ENCODE peak calls at places on chromosomes 6 and 20, in five cellular contexts. V, S, T, F and N are unnamed samples.

GRCh38 chr20:1892122-1892385 is 3.2 kb upstream of the SIRPA start:
- DNase-seq in F (no peak), T (no peak), V (no peak), S (no peak), N (no peak)

GRCh38 chr20:21516861-21517565 is 3.1 kb upstream of the NKX2-2 start:
- DNase-seq in F (no peak), S (no peak), V (no peak), T (no peak), N (no peak)

GRCh38 chr6:28269492-28269891 is 2.5 kb downstream of the ZSCAN26 start:
- DNase-seq in T (peak), F (peak), V (peak), S (no peak), N (no peak)

GRCh38 chr20:11216451-11217314 is 542.9 kb upstream of the JAG1 start:
- DNase-seq in T (peak), S (peak), F (no peak), V (peak), N (no peak)

GRCh38 chr6:135274561-135275293 is 93.6 kb downstream of the MYB start:
- DNase-seq in F (no peak), T (no peak), S (no peak), V (no peak), N (no peak)

GRCh38 chr6:30265166-30265565 is 52.0 kb upstream of the TRIM26 start:
- DNase-seq in V (no peak), F (no peak), S (no peak), T (no peak), N (no peak)

GRCh38 chr6:154591220-154591619 is 80.7 kb upstream of the CNKSR3 start:
- DNase-seq in V (no peak), S (no peak), F (no peak), T (no peak), N (no peak)

GRCh38 chr6:46865221-46865620 is 56.5 kb downstream of the ADGRF5 start:
- DNase-seq in T (no peak), F (no peak), S (no peak), V (no peak), N (no peak)

GRCh38 chr6:17971128-17972073 is 16.0 kb downstream of the KIF13A start:
- DNase-seq in T (peak), V (peak), S (no peak), F (no peak), N (no peak)

GRCh38 chr20:39716796-39717341 is 754.7 kb downstream of the DHX35 start:
- DNase-seq in T (no peak), F (no peak), V (no peak), S (no peak), N (no peak)

GRCh38 chr6:134589512-134589911 is 271.6 kb upstream of the SGK1 start:
- DNase-seq in F (peak), T (peak), V (peak), S (no peak), N (no peak)

GRCh38 chr6:87817226-87817625 is 115.2 kb upstream of the AKIRIN2 start:
- DNase-seq in S (no peak), V (no peak), F (no peak), T (no peak), N (no peak)

GRCh38 chr6:100134703-100135102 is 140.7 kb upstream of the MCHR2 start:
- DNase-seq in V (peak), S (no peak), T (no peak), F (no peak), N (no peak)

GRCh38 chr6:31578461-31579118 is 3.2 kb downstream of the TNF start:
- DNase-seq in F (no peak), V (no peak), T (no peak), S (no peak), N (no peak)

GRCh38 chr6:144285798-144286502 is 815 bp downstream of the UTRN start:
- DNase-seq in F (no peak), V (peak), S (peak), T (peak), N (no peak)

GRCh38 chr20:58719971-58720371 is 27.4 kb downstream of the NPEPL1 start:
- DNase-seq in V (no peak), S (no peak), T (no peak), F (no peak), N (no peak)

GRCh38 chr20:45993197-45993951 is 15.3 kb upstream of the MMP9 start:
- DNase-seq in T (no peak), S (peak), F (no peak), V (no peak), N (no peak)

GRCh38 chr6:90173262-90173926 is 123.2 kb downstream of the BACH2 start:
- DNase-seq in F (no peak), V (no peak), S (no peak), T (no peak), N (no peak)

GRCh38 chr6:158501638-158502592 is 58.0 kb upstream of the TMEM181 start:
- DNase-seq in T (no peak), F (no peak), S (no peak), V (no peak), N (no peak)

GRCh38 chr20:37526839-37527637 is 638 bp downstream of the BLCAP start:
- DNase-seq in V (peak), S (no peak), T (peak), F (no peak), N (no peak)

GRCh38 chr20:34190679-34191090 is 50.5 kb upstream of the ASIP start:
- DNase-seq in T (peak), S (peak), V (peak), F (peak), N (no peak)

GRCh38 chr6:93786474-93787330 is 367.3 kb upstream of the EPHA7 start:
- DNase-seq in F (no peak), V (no peak), S (no peak), T (no peak), N (no peak)

GRCh38 chr6:71035871-71036270 is 79.0 kb upstream of the B3GAT2 start:
- DNase-seq in S (no peak), V (peak), F (no peak), T (no peak), N (no peak)

GRCh38 chr6:147390909-147391536 is 117.5 kb upstream of the SAMD5 start:
- DNase-seq in V (peak), T (peak), F (no peak), S (peak), N (no peak)

GRCh38 chr20:50557549-50558134 is 47.5 kb downstream of the PTPN1 start:
- DNase-seq in T (no peak), F (no peak), S (no peak), V (no peak), N (no peak)

GRCh38 chr6:127103482-127103881 is 15.0 kb upstream of the RSPO3 start:
- DNase-seq in V (no peak), T (peak), S (no peak), F (no peak), N (no peak)

GRCh38 chr6:159852877-159853276 is 37.9 kb upstream of the MAS1 start:
- DNase-seq in T (peak), V (peak), S (no peak), F (no peak), N (no peak)

GRCh38 chr6:159722655-159723054 is 4.7 kb upstream of the WTAP start:
- DNase-seq in V (no peak), F (no peak), T (no peak), S (no peak), N (no peak)

GRCh38 chr6:45637611-45638257 is 260.0 kb upstream of the SUPT3H start:
- DNase-seq in S (no peak), V (no peak), F (no peak), T (no peak), N (no peak)

GRCh38 chr6:43799671-43800623 is 29.9 kb downstream of the VEGFA start:
- DNase-seq in F (no peak), T (no peak), V (no peak), S (no peak), N (no peak)

GRCh38 chr6:151285121-151285520 is 45.4 kb downstream of the AKAP12 start:
- DNase-seq in S (no peak), F (no peak), T (peak), V (peak), N (no peak)

GRCh38 chr6:74249658-74250057 is 553.7 kb downstream of the CD109 start:
- DNase-seq in T (peak), V (peak), F (peak), S (no peak), N (no peak)

DNA sequence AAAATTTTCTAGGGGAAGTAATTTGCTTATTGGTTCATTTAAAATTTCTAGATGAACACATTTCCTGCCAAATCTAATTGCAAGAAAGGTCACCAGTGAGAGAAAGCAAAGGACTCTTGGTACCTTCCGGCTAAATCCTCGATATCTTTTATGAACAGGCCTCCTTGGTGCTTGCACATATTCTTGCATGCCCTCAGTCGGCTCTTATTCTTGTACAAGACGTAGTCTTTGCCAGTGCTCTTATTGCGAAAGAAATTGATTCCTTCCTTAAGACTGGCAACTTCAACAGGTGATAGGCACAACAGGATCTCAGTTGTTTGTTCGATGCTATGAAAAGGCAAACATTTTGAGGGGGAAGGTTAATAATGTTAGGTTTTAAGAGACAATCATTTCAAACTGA is 141.7 kb upstream of the CARMIL1 start:
- DNase-seq in F (no peak), S (no peak), V (no peak), T (no peak), N (peak)
- H3K4me3 ChIP-seq in F (peak), S (no peak), V (peak), T (peak), N (peak)

GRCh38 chr6:53679446-53679933 is 13.9 kb upstream of the KLHL31 start:
- DNase-seq in F (no peak), V (peak), S (peak), T (peak), N (no peak)
- TF ChIP-seq CTCF in F (peak), V (peak), S (peak), T (peak), N (peak)

DNA sequence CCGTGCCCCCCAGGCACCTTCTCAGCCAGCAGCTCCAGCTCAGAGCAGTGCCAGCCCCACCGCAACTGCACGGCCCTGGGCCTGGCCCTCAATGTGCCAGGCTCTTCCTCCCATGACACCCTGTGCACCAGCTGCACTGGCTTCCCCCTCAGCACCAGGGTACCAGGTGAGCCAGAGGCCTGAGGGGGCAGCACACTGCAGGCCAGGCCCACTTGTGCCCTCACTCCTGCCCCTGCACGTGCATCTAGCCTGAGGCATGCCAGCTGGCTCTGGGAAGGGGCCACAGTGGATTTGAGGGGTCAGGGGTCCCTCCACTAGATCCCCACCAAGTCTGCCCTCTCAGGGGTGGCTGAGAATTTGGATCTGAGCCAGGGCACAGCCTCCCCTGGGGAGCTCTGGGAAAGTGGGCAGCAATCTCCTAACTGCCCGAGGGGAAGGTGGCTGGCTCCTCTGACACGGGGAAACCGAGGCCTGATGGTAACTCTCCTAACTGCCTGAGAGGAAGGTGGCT is 960 bp downstream of the TNFRSF6B start:
- DNase-seq in S (no peak), V (no peak), T (no peak), F (no peak), N (no peak)
- H3K4me3 ChIP-seq in S (peak), V (no peak), T (peak), F (peak), N (no peak)

GRCh38 chr20:25574411-25574810 is 10.9 kb downstream of the NINL start:
- DNase-seq in F (no peak), S (peak), T (peak), V (peak), N (no peak)
- TF ChIP-seq CTCF in F (peak), S (peak), T (peak), V (peak), N (no peak)

DNA sequence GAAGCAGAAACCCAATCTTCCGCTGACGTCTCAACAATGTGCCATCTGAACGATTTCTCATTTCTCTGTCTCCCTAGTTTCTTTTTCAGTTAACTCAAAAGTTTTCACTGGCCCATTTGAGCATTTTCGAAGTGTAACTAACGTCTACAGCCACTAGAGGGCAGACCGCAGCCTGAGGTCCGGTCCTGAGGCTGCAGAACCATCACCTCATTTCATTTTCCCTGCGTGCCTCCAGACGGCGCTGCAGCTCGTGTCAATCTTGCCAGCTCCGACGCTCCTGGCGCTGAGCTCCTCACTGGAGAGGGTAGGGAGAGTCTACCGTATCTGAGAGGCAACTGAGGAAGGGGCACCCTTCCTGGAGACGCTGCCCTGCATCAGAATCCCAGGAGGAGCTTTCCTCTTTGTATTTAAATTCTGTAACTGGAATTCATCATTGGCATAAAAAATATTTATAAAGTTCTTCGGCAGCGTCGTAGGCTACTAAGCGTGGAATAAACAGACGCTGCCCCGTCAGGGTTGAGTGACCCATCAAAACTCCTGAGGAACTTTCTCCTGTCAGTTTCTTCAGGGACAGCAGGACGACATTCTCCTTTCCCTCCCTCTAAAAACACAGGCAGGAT is 28.5 kb upstream of the DTNBP1 start:
- DNase-seq in S (peak), T (peak), F (peak), V (peak), N (peak)
- H3K4me3 ChIP-seq in S (no peak), T (peak), F (peak), V (peak), N (no peak)

GRCh38 chr6:149237464-149237863 is 80.0 kb upstream of the TAB2 start:
- DNase-seq in V (no peak), F (no peak), T (no peak), S (no peak), N (no peak)
- TF ChIP-seq CTCF in V (no peak), F (no peak), T (no peak), S (no peak), N (no peak)

GRCh38 chr6:2963756-2964155 is 7.6 kb downstream of the SERPINB6 start:
- DNase-seq in S (no peak), T (no peak), F (no peak), V (no peak), N (no peak)

GRCh38 chr6:2961491-2961890 is 9.9 kb downstream of the SERPINB6 start:
- DNase-seq in V (no peak), F (no peak), T (no peak), S (no peak), N (no peak)

GRCh38 chr6:2960935-2961334 is 10.4 kb downstream of the SERPINB6 start:
- DNase-seq in F (no peak), T (no peak), S (no peak), V (no peak), N (no peak)

GRCh38 chr6:2961971-2962370 is 9.4 kb downstream of the SERPINB6 start:
- DNase-seq in V (no peak), S (no peak), T (no peak), F (no peak), N (no peak)

DNA sequence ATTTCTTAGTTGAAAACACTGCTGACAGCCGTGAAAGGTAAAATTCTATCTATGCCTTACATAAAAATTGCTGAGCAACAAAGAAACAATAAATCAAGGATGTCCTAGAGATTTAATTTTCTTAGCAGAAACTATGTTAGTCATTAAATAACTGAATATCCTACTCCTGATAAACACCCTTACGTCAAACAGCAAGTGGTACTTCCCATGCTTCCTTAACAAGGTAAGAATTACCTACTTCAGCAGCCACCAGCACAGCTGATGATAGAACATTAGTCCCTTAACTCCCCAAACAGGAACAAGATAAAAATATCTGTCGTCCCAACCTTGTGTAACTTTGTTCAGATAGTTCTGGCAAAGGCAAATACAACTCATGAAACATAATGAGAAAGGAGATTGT is 8.7 kb downstream of the SERPINB6 start:
- DNase-seq in F (no peak), T (no peak), S (no peak), V (no peak), N (no peak)
- H3K4me3 ChIP-seq in F (no peak), T (no peak), S (no peak), V (no peak), N (no peak)

DNA sequence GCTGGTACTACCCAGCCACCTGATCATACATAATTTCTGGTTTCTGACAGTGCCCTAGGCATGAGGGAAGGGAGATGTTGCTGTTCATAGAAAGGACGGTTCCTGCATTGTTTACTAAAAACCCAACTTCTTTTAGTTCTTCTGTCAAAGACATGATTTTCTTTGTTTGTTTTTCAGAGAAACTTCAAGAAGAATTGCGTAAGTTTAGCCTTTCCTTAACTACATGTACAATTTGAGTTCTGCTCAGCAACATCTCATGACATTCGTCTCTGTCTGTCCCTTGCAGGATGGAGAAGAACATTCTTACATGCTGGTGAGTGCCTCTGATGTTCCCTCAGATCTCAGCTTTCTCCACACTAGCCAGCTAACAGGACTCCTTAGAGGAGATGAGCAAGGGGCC is 8.0 kb downstream of the BTN2A1 start:
- DNase-seq in S (no peak), V (no peak), T (no peak), F (no peak), N (no peak)
- TF ChIP-seq CTCF in S (no peak), V (no peak), T (no peak), F (no peak), N (no peak)